ENCODE peak calls at places on chromosome 1, in five cellular contexts. O, Z, R, N and J are unnamed samples.

GRCh38 chr1:26694597-26695416 is 1.0 kb upstream of the ARID1A start:
- DNase-seq in O (no peak), Z (no peak), R (no peak), N (no peak), J (no peak)

GRCh38 chr1:84571150-84571535 is 3.1 kb downstream of the CTBS start:
- DNase-seq in O (no peak), Z (no peak), R (peak; percentile 9), N (no peak), J (no peak)

GRCh38 chr1:188371295-188371806 is 1542.6 kb downstream of the PLA2G4A start:
- DNase-seq in O (no peak), Z (no peak), R (peak; percentile 51), N (no peak), J (no peak)

GRCh38 chr1:35359995-35360394 is 91.5 kb downstream of the ZMYM4 start:
- DNase-seq in O (no peak), Z (no peak), R (no peak), N (no peak), J (no peak)

GRCh38 chr1:47241114-47242113 is 9.4 kb upstream of the TAL1 start:
- DNase-seq in O (no peak), Z (no peak), R (peak; percentile 55), N (no peak), J (no peak)

GRCh38 chr1:90823686-90824085 is 106.6 kb upstream of the BARHL2 start:
- DNase-seq in O (no peak), Z (no peak), R (no peak), N (no peak), J (no peak)

GRCh38 chr1:204688776-204689175 is 3.2 kb upstream of the LRRN2 start:
- DNase-seq in O (no peak), Z (no peak), R (no peak), N (no peak), J (no peak)

GRCh38 chr1:114026797-114027196 is 47.5 kb downstream of the OLFML3 start:
- DNase-seq in O (no peak), Z (no peak), R (no peak), N (no peak), J (no peak)

GRCh38 chr1:200154069-200154767 is 126.7 kb downstream of the NR5A2 start:
- DNase-seq in O (no peak), Z (no peak), R (peak; percentile 94), N (no peak), J (no peak)

GRCh38 chr1:3348196-3348865 is 106.1 kb upstream of the ARHGEF16 start:
- DNase-seq in O (no peak), Z (no peak), R (no peak), N (no peak), J (no peak)

GRCh38 chr1:55478742-55479141 is 263.6 kb upstream of the USP24 start:
- DNase-seq in O (no peak), Z (no peak), R (peak; percentile 68), N (no peak), J (no peak)

GRCh38 chr1:42958488-42959317 is at the start of gene SLC2A1:
- DNase-seq in O (peak; percentile 70), Z (peak; percentile 95), R (peak; percentile 94), N (peak; percentile 90), J (peak; percentile 90)
- TF ChIP-seq POLR2AphosphoS5 in O (peak; percentile 63), Z (peak; percentile 97), R (peak; percentile 27), N (peak; percentile 89), J (peak; percentile 80)

DNA sequence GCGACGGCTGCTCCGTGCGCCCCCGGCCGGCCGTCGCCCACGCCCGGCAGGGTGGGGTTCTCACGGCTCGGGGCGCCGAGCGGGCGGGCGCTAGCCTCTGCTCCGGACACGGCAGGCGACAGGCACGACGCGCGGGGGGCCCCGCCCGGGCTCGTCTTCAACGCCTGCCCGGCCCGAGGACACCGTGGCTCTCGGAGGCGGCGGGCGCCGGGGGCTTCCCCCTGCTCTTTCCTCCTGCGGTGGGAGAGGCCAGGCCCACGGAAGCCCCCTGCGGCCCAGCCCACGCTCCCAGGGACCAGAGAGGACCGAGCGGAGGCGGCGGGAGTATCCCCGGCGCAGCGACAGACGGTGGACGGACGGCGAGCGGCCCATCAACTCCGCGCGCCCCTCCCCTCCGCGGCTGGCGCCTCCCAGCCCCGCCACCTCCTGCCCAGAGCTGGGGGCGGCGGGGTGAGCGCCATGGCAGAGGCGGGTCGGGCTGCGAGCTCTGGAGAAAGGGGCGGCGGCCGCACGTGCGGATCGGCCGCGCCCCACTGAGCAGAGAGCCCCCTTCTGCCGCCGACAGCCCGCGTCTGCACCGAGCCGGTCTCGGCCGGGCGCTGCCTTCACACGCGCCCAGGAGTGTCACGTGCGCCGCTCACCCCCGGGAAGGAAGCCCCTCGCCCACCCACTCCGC is at the start of the genes SHE and TDRD10:
- DNase-seq in O (no peak), Z (no peak), R (peak; percentile 63), N (peak; percentile 73), J (no peak)
- H3K4me3 ChIP-seq in O (peak within 1 kb of the TSS; percentile 13), Z (peak within 1 kb of the TSS; percentile 30), R (peak within 1 kb of the TSS; percentile 88), N (peak within 1 kb of the TSS; percentile 64), J (peak within 1 kb of the TSS; percentile 60)

GRCh38 chr1:110211503-110212164 is 1.5 kb downstream of the KCNC4 start:
- DNase-seq in O (no peak), Z (no peak), R (peak; percentile 16), N (no peak), J (no peak)

GRCh38 chr1:110208916-110209650 is 1.0 kb upstream of the KCNC4 start:
- DNase-seq in O (no peak), Z (no peak), R (peak; percentile 3), N (no peak), J (no peak)

GRCh38 chr1:110210604-110211502 is 739 bp downstream of the KCNC4 start:
- DNase-seq in O (no peak), Z (peak; percentile 31), R (peak; percentile 36), N (peak; percentile 79), J (peak; percentile 57)

GRCh38 chr1:110207831-110208230 is 2.3 kb upstream of the KCNC4 start:
- DNase-seq in O (no peak), Z (peak; percentile 54), R (peak; percentile 49), N (no peak), J (peak; percentile 75)

GRCh38 chr1:110209715-110210603 is at the start of gene KCNC4:
- DNase-seq in O (no peak), Z (peak; percentile 83), R (peak; percentile 81), N (peak; percentile 93), J (peak; percentile 88)
- TF ChIP-seq POLR2AphosphoS5 in O (no peak), Z (no peak), R (peak; percentile 55), N (no peak), J (peak; percentile 31)

GRCh38 chr1:149997585-149998262 is 12.8 kb downstream of the OTUD7B start:
- DNase-seq in O (no peak), Z (no peak), R (no peak), N (no peak), J (no peak)
- H3K4me3 ChIP-seq in O (no peak overlapping the region), Z (no peak overlapping the region), R (no peak overlapping the region), N (no peak overlapping the region), J (no peak overlapping the region)

GRCh38 chr1:182962554-182963115 is 9.7 kb upstream of the SHCBP1L start:
- DNase-seq in O (peak; percentile 68), Z (peak; percentile 81), R (peak; percentile 91), N (peak; percentile 84), J (peak; percentile 78)
- TF ChIP-seq POLR2AphosphoS5 in O (no peak), Z (peak; percentile 92), R (peak; percentile 62), N (peak; percentile 83), J (peak; percentile 74)

GRCh38 chr1:15758953-15759661 is 512 bp downstream of the FBLIM1 start:
- DNase-seq in O (no peak), Z (no peak), R (no peak), N (no peak), J (no peak)
- H3K4me3 ChIP-seq in O (no peak overlapping the region), Z (peak overlapping the region; percentile 83), R (peak overlapping the region; percentile 97), N (peak overlapping the region; percentile 62), J (peak overlapping the region; percentile 73)

GRCh38 chr1:8084913-8085312 is 58.8 kb upstream of the ERRFI1 start:
- DNase-seq in O (no peak), Z (no peak), R (no peak), N (no peak), J (no peak)
- TF ChIP-seq POLR2AphosphoS5 in O (no peak), Z (no peak), R (no peak), N (no peak), J (no peak)